ENCODE peak calls at places on chromosome 10, in six cellular contexts. V is NCI-H774; T is cardiac muscle cell; U is activated CD4-positive, CD25-positive, alpha-beta regulatory T cell treated with anti-CD3 and anti-CD28 coated beads, Interleukin-2, amount 50 U/mL, for 16 hours; N is CD8-positive, alpha-beta T cell; Q is amniotic stem cell. H is an unnamed sample.

GRCh38 chr10:64102264-64102633 is 581.0 kb downstream of the REEP3 start:
- DNase-seq in N (no peak), V (no peak), U (no peak), T (no peak), Q (no peak), H (no peak)

GRCh38 chr10:92430103-92430502 is 139.1 kb downstream of the MARCHF5 start:
- DNase-seq in N (no peak), V (no peak), T (no peak), Q (no peak), U (no peak), H (no peak)

GRCh38 chr10:22545643-22546042 is 168.7 kb downstream of the PIP4K2A start:
- DNase-seq in Q (no peak), T (no peak), N (no peak), U (no peak), V (no peak), H (no peak)

GRCh38 chr10:87632439-87632838 is 27.2 kb upstream of the PAPSS2 start:
- DNase-seq in U (no peak), T (no peak), Q (no peak), N (no peak), V (no peak), H (no peak)

GRCh38 chr10:32205666-32206065 is 141.3 kb downstream of the EPC1 start:
- DNase-seq in U (no peak), V (no peak), N (no peak), Q (peak; percentile 25), T (peak; percentile 40), H (peak; percentile 38)

GRCh38 chr10:70481831-70482530 is 3.4 kb downstream of the PALD1 start:
- DNase-seq in V (no peak), T (no peak), Q (no peak), N (no peak), U (no peak), H (no peak)

GRCh38 chr10:132832186-132832983 is 46.4 kb upstream of the NKX6-2 start:
- DNase-seq in T (no peak), Q (no peak), V (no peak), U (no peak), N (no peak), H (no peak)

GRCh38 chr10:106795619-106796018 is 368.9 kb downstream of the SORCS1 start:
- DNase-seq in V (no peak), T (peak; percentile 6), Q (no peak), N (no peak), U (no peak), H (no peak)

GRCh38 chr10:69641261-69641980 is 11.4 kb downstream of the FAM241B start:
- DNase-seq in U (no peak), V (no peak), N (no peak), Q (no peak), T (no peak), H (no peak)

GRCh38 chr10:28587270-28587969 is 54.5 kb downstream of the WAC start:
- DNase-seq in V (no peak), Q (no peak), N (no peak), T (peak; percentile 61), U (no peak), H (no peak)

GRCh38 chr10:37860494-37861190 is 3.2 kb upstream of the ZNF248 start:
- DNase-seq in U (no peak), V (no peak), T (peak; percentile 44), Q (no peak), N (no peak), H (no peak)

GRCh38 chr10:90286941-90287340 is 570.9 kb downstream of the HTR7 start:
- DNase-seq in U (no peak), Q (no peak), T (no peak), N (no peak), V (no peak), H (no peak)

H was measured in SJSA1.